ENCODE peak calls at places on chromosomes 5 and 9, in four cellular contexts. One of them, this sample, is unnamed.

GRCh38 chr5:160918386-160918785 is 66.4 kb upstream of the ATP10B start:
- DNase-seq in fibroblast of the aortic adventitia: no peak
- DNase-seq in psoas muscle: no peak
- DNase-seq in dorsolateral prefrontal cortex: no peak
- DNase-seq in this sample: no peak

GRCh38 chr5:2131826-2132496 is 249.2 kb upstream of the IRX4 start:
- DNase-seq in fibroblast of the aortic adventitia: no peak
- DNase-seq in psoas muscle: no peak
- DNase-seq in dorsolateral prefrontal cortex: peak
- DNase-seq in this sample: no peak

GRCh38 chr9:79572032-79572890 is 496 bp downstream of the TLE4 start:
- DNase-seq in fibroblast of the aortic adventitia: peak
- DNase-seq in psoas muscle: peak
- DNase-seq in dorsolateral prefrontal cortex: no peak
- DNase-seq in this sample: peak

GRCh38 chr5:89893546-89893945 is 516.0 kb downstream of the CETN3 start:
- DNase-seq in fibroblast of the aortic adventitia: no peak
- DNase-seq in psoas muscle: no peak
- DNase-seq in dorsolateral prefrontal cortex: no peak
- DNase-seq in this sample: no peak

GRCh38 chr5:113255105-113255504 is 179.7 kb downstream of the TSSK1B start:
- DNase-seq in fibroblast of the aortic adventitia: peak
- DNase-seq in psoas muscle: no peak
- DNase-seq in dorsolateral prefrontal cortex: no peak
- DNase-seq in this sample: no peak

GRCh38 chr5:15620501-15620900 is 120.5 kb downstream of the FBXL7 start:
- DNase-seq in fibroblast of the aortic adventitia: peak
- DNase-seq in psoas muscle: peak
- DNase-seq in dorsolateral prefrontal cortex: no peak
- DNase-seq in this sample: no peak

GRCh38 chr5:150642567-150642927 is 2.1 kb downstream of the SYNPO start:
- DNase-seq in fibroblast of the aortic adventitia: peak
- DNase-seq in psoas muscle: peak
- DNase-seq in dorsolateral prefrontal cortex: no peak
- DNase-seq in this sample: no peak

GRCh38 chr9:2281031-2281802 is 266.1 kb downstream of the SMARCA2 start:
- DNase-seq in fibroblast of the aortic adventitia: peak
- DNase-seq in psoas muscle: no peak
- DNase-seq in dorsolateral prefrontal cortex: no peak
- DNase-seq in this sample: no peak

GRCh38 chr5:103526164-103526915 is 36.2 kb downstream of the NUDT12 start:
- DNase-seq in fibroblast of the aortic adventitia: peak
- DNase-seq in psoas muscle: no peak
- DNase-seq in dorsolateral prefrontal cortex: no peak
- DNase-seq in this sample: peak

GRCh38 chr5:139745121-139745799 is 50.3 kb upstream of the PSD2 start:
- DNase-seq in fibroblast of the aortic adventitia: peak
- DNase-seq in psoas muscle: peak
- DNase-seq in dorsolateral prefrontal cortex: no peak
- DNase-seq in this sample: peak

GRCh38 chr9:101486693-101487442 is 46.8 kb upstream of the RNF20 start:
- DNase-seq in fibroblast of the aortic adventitia: peak
- DNase-seq in psoas muscle: peak
- DNase-seq in dorsolateral prefrontal cortex: peak
- DNase-seq in this sample: no peak

GRCh38 chr5:74630387-74631087 is 10.0 kb downstream of the ENC1 start:
- DNase-seq in fibroblast of the aortic adventitia: peak
- DNase-seq in psoas muscle: no peak
- DNase-seq in dorsolateral prefrontal cortex: no peak
- DNase-seq in this sample: no peak

GRCh38 chr5:172636279-172637050 is 4.6 kb upstream of the NEURL1B start:
- DNase-seq in fibroblast of the aortic adventitia: no peak
- DNase-seq in psoas muscle: no peak
- DNase-seq in dorsolateral prefrontal cortex: peak
- DNase-seq in this sample: no peak

GRCh38 chr5:18010053-18010452 is 375.8 kb downstream of the TAF11L14 start:
- DNase-seq in fibroblast of the aortic adventitia: no peak
- DNase-seq in psoas muscle: no peak
- DNase-seq in dorsolateral prefrontal cortex: no peak
- DNase-seq in this sample: no peak

GRCh38 chr5:82821978-82822927 is 254.9 kb downstream of the TMEM167A start:
- DNase-seq in fibroblast of the aortic adventitia: peak
- DNase-seq in psoas muscle: no peak
- DNase-seq in dorsolateral prefrontal cortex: no peak
- DNase-seq in this sample: no peak

GRCh38 chr9:85742630-85742928 is 825 bp upstream of the AGTPBP1 start:
- DNase-seq in fibroblast of the aortic adventitia: peak
- DNase-seq in psoas muscle: no peak
- DNase-seq in dorsolateral prefrontal cortex: no peak
- DNase-seq in this sample: no peak

GRCh38 chr9:4297151-4297794 is 2.6 kb downstream of the GLIS3 start:
- DNase-seq in fibroblast of the aortic adventitia: peak
- DNase-seq in psoas muscle: peak
- DNase-seq in dorsolateral prefrontal cortex: peak
- DNase-seq in this sample: peak

GRCh38 chr9:123397975-123398374 is 42.0 kb downstream of the CRB2 start:
- DNase-seq in fibroblast of the aortic adventitia: no peak
- DNase-seq in psoas muscle: no peak
- DNase-seq in dorsolateral prefrontal cortex: no peak
- DNase-seq in this sample: no peak

GRCh38 chr9:5947912-5948311 is 57.2 kb downstream of the MLANA start:
- DNase-seq in fibroblast of the aortic adventitia: no peak
- DNase-seq in psoas muscle: no peak
- DNase-seq in dorsolateral prefrontal cortex: no peak
- DNase-seq in this sample: no peak

GRCh38 chr5:141780952-141781730 is 97.1 kb downstream of the PCDH1 start:
- DNase-seq in fibroblast of the aortic adventitia: no peak
- DNase-seq in psoas muscle: no peak
- DNase-seq in dorsolateral prefrontal cortex: no peak
- DNase-seq in this sample: peak

GRCh38 chr5:143634689-143635088 is 177.3 kb upstream of the HMHB1 start:
- DNase-seq in fibroblast of the aortic adventitia: no peak
- DNase-seq in psoas muscle: no peak
- DNase-seq in dorsolateral prefrontal cortex: no peak
- DNase-seq in this sample: no peak

GRCh38 chr5:39138182-39138487 is 63.9 kb upstream of the RICTOR start:
- DNase-seq in fibroblast of the aortic adventitia: no peak
- DNase-seq in psoas muscle: no peak
- DNase-seq in dorsolateral prefrontal cortex: no peak
- DNase-seq in this sample: no peak

GRCh38 chr9:128103589-128103962 is 24.0 kb downstream of the PTGES2 start:
- DNase-seq in fibroblast of the aortic adventitia: no peak
- DNase-seq in psoas muscle: no peak
- DNase-seq in dorsolateral prefrontal cortex: no peak
- DNase-seq in this sample: no peak

GRCh38 chr5:75733767-75734166 is 16.5 kb upstream of the POC5 start:
- DNase-seq in fibroblast of the aortic adventitia: no peak
- DNase-seq in psoas muscle: no peak
- DNase-seq in dorsolateral prefrontal cortex: no peak
- DNase-seq in this sample: no peak

GRCh38 chr5:160649304-160649703 is 202.7 kb downstream of the ATP10B start:
- DNase-seq in fibroblast of the aortic adventitia: no peak
- DNase-seq in psoas muscle: no peak
- DNase-seq in dorsolateral prefrontal cortex: no peak
- DNase-seq in this sample: peak

GRCh38 chr9:20384642-20385041 is 237.7 kb downstream of the MLLT3 start:
- DNase-seq in fibroblast of the aortic adventitia: peak
- DNase-seq in psoas muscle: no peak
- DNase-seq in dorsolateral prefrontal cortex: no peak
- DNase-seq in this sample: no peak

GRCh38 chr9:77648458-77649108 is 461 bp upstream of the GNA14 start:
- DNase-seq in fibroblast of the aortic adventitia: peak
- DNase-seq in psoas muscle: peak
- DNase-seq in dorsolateral prefrontal cortex: peak
- DNase-seq in this sample: no peak

GRCh38 chr5:172855597-172856292 is 21.7 kb downstream of the ERGIC1 start:
- DNase-seq in fibroblast of the aortic adventitia: peak
- DNase-seq in psoas muscle: peak
- DNase-seq in dorsolateral prefrontal cortex: no peak
- DNase-seq in this sample: no peak

GRCh38 chr9:133979124-133979920 is 12.8 kb downstream of the VAV2 start:
- DNase-seq in fibroblast of the aortic adventitia: peak
- DNase-seq in psoas muscle: peak
- DNase-seq in dorsolateral prefrontal cortex: no peak
- DNase-seq in this sample: peak

GRCh38 chr5:154296525-154297159 is 106.1 kb downstream of the GALNT10 start:
- DNase-seq in fibroblast of the aortic adventitia: no peak
- DNase-seq in psoas muscle: no peak
- DNase-seq in dorsolateral prefrontal cortex: no peak
- DNase-seq in this sample: no peak

GRCh38 chr9:137899551-137900360 is 22.2 kb downstream of the CACNA1B start:
- DNase-seq in fibroblast of the aortic adventitia: no peak
- DNase-seq in psoas muscle: no peak
- DNase-seq in dorsolateral prefrontal cortex: no peak
- DNase-seq in this sample: no peak

GRCh38 chr5:129830288-129830687 is 74.0 kb upstream of the CHSY3 start:
- DNase-seq in fibroblast of the aortic adventitia: no peak
- DNase-seq in psoas muscle: no peak
- DNase-seq in dorsolateral prefrontal cortex: no peak
- DNase-seq in this sample: no peak

GRCh38 chr5:170273968-170274710 is 23.4 kb downstream of the LCP2 start:
- DNase-seq in fibroblast of the aortic adventitia: no peak
- DNase-seq in psoas muscle: no peak
- DNase-seq in dorsolateral prefrontal cortex: no peak
- DNase-seq in this sample: peak

GRCh38 chr9:107931071-107931715 is 441.6 kb upstream of the KLF4 start:
- DNase-seq in fibroblast of the aortic adventitia: no peak
- DNase-seq in psoas muscle: no peak
- DNase-seq in dorsolateral prefrontal cortex: no peak
- DNase-seq in this sample: no peak

GRCh38 chr9:12933957-12934356 is 159.1 kb downstream of the LURAP1L start:
- DNase-seq in fibroblast of the aortic adventitia: peak
- DNase-seq in psoas muscle: no peak
- DNase-seq in dorsolateral prefrontal cortex: no peak
- DNase-seq in this sample: no peak

DNA sequence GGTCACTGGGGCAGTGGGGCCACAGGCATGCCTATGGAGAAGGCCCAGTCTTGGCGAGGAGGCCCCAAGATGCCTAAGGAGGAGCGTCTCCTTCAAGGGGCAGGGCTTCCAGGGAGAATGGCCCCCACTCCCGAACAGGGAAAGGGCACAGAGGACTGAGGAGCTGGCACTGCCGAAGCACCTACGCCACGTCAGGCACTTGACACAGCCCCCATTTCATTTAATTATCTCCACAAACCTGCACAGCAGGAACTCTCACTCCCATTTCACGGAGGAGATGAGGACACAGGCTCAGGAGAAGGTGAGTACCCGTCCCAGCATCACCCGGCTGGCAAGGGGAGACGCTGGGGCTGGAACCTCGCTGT is 26.0 kb downstream of the EGR1 start:
- DNase-seq in fibroblast of the aortic adventitia: no peak
- DNase-seq in psoas muscle: no peak
- DNase-seq in dorsolateral prefrontal cortex: no peak
- DNase-seq in this sample: no peak
- H3K4me3 ChIP-seq in fibroblast of the aortic adventitia: peak
- H3K4me3 ChIP-seq in psoas muscle: peak
- H3K4me3 ChIP-seq in dorsolateral prefrontal cortex: peak
- H3K4me3 ChIP-seq in this sample: no peak

GRCh38 chr5:151686673-151687378 is at the start of gene SPARC:
- DNase-seq in fibroblast of the aortic adventitia: peak
- DNase-seq in psoas muscle: peak
- DNase-seq in dorsolateral prefrontal cortex: peak
- DNase-seq in this sample: peak
- TF ChIP-seq CTCF in fibroblast of the aortic adventitia: no peak
- TF ChIP-seq CTCF in psoas muscle: no peak
- TF ChIP-seq CTCF in dorsolateral prefrontal cortex: no peak
- TF ChIP-seq CTCF in this sample: no peak

GRCh38 chr9:28207657-28208056 is 634.4 kb upstream of the C9orf72 start:
- DNase-seq in fibroblast of the aortic adventitia: no peak
- DNase-seq in psoas muscle: no peak
- DNase-seq in dorsolateral prefrontal cortex: no peak
- DNase-seq in this sample: no peak
- H3K4me3 ChIP-seq in fibroblast of the aortic adventitia: no peak
- H3K4me3 ChIP-seq in psoas muscle: no peak
- H3K4me3 ChIP-seq in dorsolateral prefrontal cortex: no peak
- H3K4me3 ChIP-seq in this sample: no peak

GRCh38 chr5:168365581-168366081 is 74.2 kb downstream of the WWC1 start:
- DNase-seq in fibroblast of the aortic adventitia: peak
- DNase-seq in psoas muscle: no peak
- DNase-seq in dorsolateral prefrontal cortex: no peak
- DNase-seq in this sample: no peak
- TF ChIP-seq CTCF in fibroblast of the aortic adventitia: peak
- TF ChIP-seq CTCF in psoas muscle: no peak
- TF ChIP-seq CTCF in dorsolateral prefrontal cortex: no peak
- TF ChIP-seq CTCF in this sample: no peak

DNA sequence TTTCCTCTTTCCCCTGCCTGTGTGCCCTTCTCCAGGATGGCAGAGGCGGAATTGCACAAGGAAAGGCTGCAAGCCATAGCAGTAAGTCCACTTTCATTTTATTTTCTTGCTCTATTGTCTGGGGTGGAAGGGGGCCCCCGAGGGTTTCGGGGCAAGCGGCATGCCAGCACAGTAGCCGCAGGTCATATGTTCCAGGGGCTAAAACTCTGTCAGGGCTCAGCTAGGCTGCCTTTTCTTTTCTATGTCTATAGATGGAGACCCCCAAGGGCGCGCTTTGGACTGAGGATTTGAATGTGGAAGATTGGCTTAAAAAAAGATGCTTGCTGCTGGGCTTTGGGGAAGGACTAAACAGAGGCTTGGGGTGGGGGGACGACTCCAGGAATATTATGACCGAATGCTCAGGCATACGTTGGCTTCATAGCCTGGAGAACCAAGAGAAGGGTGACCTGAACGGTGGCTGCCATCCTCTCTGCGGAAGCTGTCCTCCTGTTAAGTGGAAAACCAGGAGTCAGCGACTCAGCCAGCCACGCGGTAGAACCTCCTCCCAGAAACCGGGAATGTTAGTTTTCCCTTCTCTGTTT is 545 bp downstream of the PALM2AKAP2 start:
- DNase-seq in fibroblast of the aortic adventitia: peak
- DNase-seq in psoas muscle: peak
- DNase-seq in dorsolateral prefrontal cortex: no peak
- DNase-seq in this sample: no peak
- H3K4me3 ChIP-seq in fibroblast of the aortic adventitia: peak
- H3K4me3 ChIP-seq in psoas muscle: peak
- H3K4me3 ChIP-seq in dorsolateral prefrontal cortex: peak
- H3K4me3 ChIP-seq in this sample: no peak

GRCh38 chr5:53091304-53091703 is 18.3 kb downstream of the MOCS2 start:
- DNase-seq in fibroblast of the aortic adventitia: peak
- DNase-seq in psoas muscle: no peak
- DNase-seq in dorsolateral prefrontal cortex: no peak
- DNase-seq in this sample: no peak
- TF ChIP-seq CTCF in fibroblast of the aortic adventitia: no peak
- TF ChIP-seq CTCF in psoas muscle: no peak
- TF ChIP-seq CTCF in dorsolateral prefrontal cortex: no peak
- TF ChIP-seq CTCF in this sample: no peak

This sample was measured in GM12865.